ENCODE peak calls at places on chromosomes 16 and 17, in five cellular contexts. X is right atrium auricular region; V is GM12878; D is PC-3; Q is CD4-positive, alpha-beta T cell. A is an unnamed sample.

GRCh38 chr17:77425791-77426641 is 285.2 kb downstream of the SEC14L1 start:
- DNase-seq in X (no peak), V (no peak), D (peak; percentile 72), Q (peak; percentile 63), A (no peak)

GRCh38 chr16:19872935-19873334 is 11.7 kb downstream of the GPRC5B start:
- DNase-seq in X (no peak), V (no peak), D (no peak), Q (no peak), A (no peak)

GRCh38 chr17:17672453-17673368 is 8.5 kb upstream of the RAI1 start:
- DNase-seq in X (no peak), V (no peak), D (peak; percentile 59), Q (no peak), A (no peak)

GRCh38 chr17:28180449-28180848 is 138.0 kb downstream of the NLK start:
- DNase-seq in X (no peak), V (no peak), D (no peak), Q (no peak), A (peak; percentile 34)

GRCh38 chr17:16073845-16074244 is 74.2 kb downstream of the TTC19 start:
- DNase-seq in X (no peak), V (no peak), D (no peak), Q (no peak), A (no peak)

GRCh38 chr17:74547736-74548135 is 1.8 kb upstream of the CD300C start:
- DNase-seq in X (no peak), V (no peak), D (peak; percentile 61), Q (no peak), A (no peak)

GRCh38 chr17:68385490-68386215 is 71.6 kb downstream of the WIPI1 start:
- DNase-seq in X (no peak), V (no peak), D (no peak), Q (no peak), A (no peak)

GRCh38 chr17:54348234-54348633 is 525.5 kb downstream of the KIF2B start:
- DNase-seq in X (no peak), V (no peak), D (no peak), Q (no peak), A (peak; percentile 54)

GRCh38 chr17:17496189-17497064 is at the start of gene RASD1:
- DNase-seq in X (peak; percentile 93), V (no peak), D (peak; percentile 94), Q (peak; percentile 56), A (peak; percentile 60)

GRCh38 chr16:48622456-48623303 is 12.7 kb upstream of the N4BP1 start:
- DNase-seq in X (peak; percentile 54), V (no peak), D (no peak), Q (no peak), A (no peak)

GRCh38 chr16:74738134-74738541 is 36.5 kb downstream of the FA2H start:
- DNase-seq in X (no peak), V (no peak), D (peak; percentile 77), Q (no peak), A (peak; percentile 52)

GRCh38 chr16:84088695-84089395 is 27.9 kb downstream of the MBTPS1 start:
- DNase-seq in X (no peak), V (peak; percentile 67), D (peak; percentile 8), Q (peak; percentile 56), A (no peak)

GRCh38 chr17:82520041-82520910 is 744 bp downstream of the FOXK2 start:
- DNase-seq in X (no peak), V (no peak), D (peak; percentile 10), Q (no peak), A (no peak)

DNA sequence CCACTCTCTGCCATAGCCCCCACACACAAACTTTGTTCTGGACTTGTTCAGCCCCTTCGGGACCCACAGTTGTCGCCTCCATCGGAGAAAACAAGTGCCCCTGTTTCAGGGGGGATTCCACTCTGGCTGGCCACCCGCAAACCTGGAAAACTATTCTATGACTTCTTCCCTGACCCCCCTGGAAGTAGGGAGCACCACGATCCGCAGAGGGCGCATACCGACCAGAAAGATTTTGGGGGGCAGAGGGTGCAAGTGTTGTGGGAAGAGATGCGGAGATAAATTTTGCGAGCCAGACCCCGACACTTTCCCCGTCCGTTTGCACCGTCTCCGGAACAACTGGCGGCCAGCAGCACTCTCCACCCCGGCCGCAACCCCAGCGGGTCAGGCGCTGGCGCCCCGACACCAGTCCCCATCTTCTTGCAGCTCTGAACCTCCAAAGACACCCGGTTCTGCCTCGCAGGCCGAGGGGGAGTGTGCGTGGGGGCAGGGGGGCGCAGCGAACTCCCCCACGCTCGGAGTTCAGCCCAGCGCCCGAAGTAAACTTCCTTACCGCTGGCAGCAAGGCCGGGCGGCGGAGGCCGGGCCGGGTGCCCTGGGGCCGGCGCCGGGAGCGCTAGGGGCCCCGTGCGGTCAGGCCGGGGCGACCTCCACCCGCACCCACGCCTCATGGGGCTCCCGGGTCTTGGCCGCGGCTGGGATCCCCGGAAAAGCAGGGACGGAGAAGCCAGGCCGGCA is 744 bp downstream of the SALL1 start:
- DNase-seq in X (no peak), V (no peak), D (no peak), Q (no peak), A (no peak)
- H3K27me3 ChIP-seq in X (peaks cover 40% of the 10 kb centered on the region), V (peaks cover 3% of the 10 kb centered on the region), D (no peaks in the 10 kb centered on the region), Q (peaks cover 86% of the 10 kb centered on the region), A (peaks cover 98% of the 10 kb centered on the region)

DNA sequence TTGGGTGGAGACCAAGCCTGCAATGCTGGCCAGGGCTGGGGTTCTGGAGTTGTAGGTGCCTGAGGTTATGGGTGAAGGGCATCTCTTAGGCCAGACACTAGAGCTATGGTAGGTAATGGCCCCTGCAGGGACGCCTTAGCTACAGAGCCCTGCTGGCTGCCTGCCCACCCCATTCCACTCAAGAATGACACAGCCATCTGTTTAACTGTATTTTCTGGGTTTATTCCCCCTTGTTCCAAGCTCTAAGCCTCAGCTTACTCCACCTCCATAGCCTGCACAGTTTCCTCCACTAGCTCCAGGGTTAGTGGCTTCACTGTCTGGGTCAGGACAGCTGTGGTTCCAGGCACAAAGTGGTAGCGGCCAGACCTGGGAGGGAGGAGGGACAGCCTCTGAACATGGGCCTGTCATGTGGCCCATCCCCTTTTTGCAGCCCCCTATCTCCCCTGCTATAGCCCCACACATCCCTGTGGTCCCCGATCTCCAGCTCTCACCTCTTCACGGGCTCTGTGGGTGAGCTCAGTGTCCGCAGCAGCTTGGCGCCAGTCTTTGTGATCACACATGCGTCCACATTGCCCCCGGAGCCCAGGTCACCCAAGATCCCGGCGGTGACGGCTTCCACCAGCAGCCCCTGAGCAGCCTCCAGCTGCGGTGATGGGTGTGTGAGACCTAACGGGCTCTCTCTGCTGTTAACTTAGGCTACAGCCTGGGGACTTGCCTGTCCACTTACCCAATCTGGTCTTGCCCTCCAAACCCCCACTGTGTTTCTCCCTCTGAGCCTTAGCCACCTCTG is 2.1 kb downstream of the PSMB10 start:
- DNase-seq in X (no peak), V (no peak), D (no peak), Q (no peak), A (no peak)
- H3K27ac ChIP-seq in X (peak overlapping the region; percentile 87), V (no peak overlapping the region), D (no peak overlapping the region), Q (peak overlapping the region; percentile 84), A (no peak overlapping the region)

GRCh38 chr17:66860204-66860603 is 25.3 kb downstream of the CACNG5 start:
- DNase-seq in X (no peak), V (no peak), D (no peak), Q (no peak), A (no peak)

GRCh38 chr17:66858182-66859083 is 23.5 kb downstream of the CACNG5 start:
- DNase-seq in X (no peak), V (no peak), D (no peak), Q (no peak), A (no peak)

GRCh38 chr17:66849851-66850580 is 15.1 kb downstream of the CACNG5 start:
- DNase-seq in X (no peak), V (no peak), D (no peak), Q (no peak), A (no peak)

GRCh38 chr17:66850692-66851091 is 15.8 kb downstream of the CACNG5 start:
- DNase-seq in X (no peak), V (no peak), D (no peak), Q (no peak), A (no peak)

DNA sequence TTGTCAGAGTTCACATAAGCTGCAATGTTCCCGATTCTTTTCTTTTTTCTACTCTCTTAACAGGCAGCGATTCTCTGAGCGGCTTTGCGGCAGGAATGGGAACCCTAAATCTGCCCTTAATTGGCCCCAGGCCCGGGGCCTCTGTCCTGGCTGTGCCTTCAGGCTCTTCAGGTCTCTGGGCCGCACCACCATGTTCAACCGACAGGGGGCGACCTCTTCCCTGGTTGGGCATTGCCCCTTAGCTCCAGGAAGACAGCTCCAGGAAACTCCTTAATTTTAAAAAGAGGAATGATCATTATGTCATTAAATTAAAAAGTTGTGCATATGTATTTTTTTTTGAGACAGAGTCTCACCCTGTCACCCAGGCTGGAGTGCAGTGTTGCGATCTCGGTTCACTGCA is 20.3 kb downstream of the CACNG5 start:
- DNase-seq in X (no peak), V (no peak), D (peak; percentile 63), Q (no peak), A (no peak)
- TF ChIP-seq CTCF in X (peak; percentile 21), V (peak; percentile 26), D (peak; percentile 79), Q (peak; percentile 25), A (peak; percentile 49)

DNA sequence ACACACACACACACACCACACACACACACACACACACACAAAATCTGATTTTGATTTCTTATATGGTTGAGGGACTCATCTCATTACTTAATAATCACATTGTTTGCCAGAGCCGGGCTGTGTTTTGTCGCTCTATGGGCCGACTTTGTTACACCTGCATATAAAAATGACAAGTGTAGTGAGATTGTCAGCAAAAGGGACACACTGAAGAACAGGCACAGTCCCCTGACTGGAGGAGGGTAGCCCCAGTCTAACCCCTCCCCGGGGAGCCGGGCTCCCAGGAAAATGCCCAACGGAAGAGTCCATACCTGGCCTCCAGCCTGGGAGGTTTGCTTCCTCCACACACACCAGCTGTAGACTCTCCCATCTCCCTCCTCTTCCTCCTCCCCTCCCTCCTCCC is 221.7 kb downstream of the ENGASE start:
- DNase-seq in X (no peak), V (no peak), D (no peak), Q (no peak), A (no peak)
- H3K27me3 ChIP-seq in X (no peaks in the 10 kb centered on the region), V (peaks cover 3% of the 10 kb centered on the region), D (peaks cover 81% of the 10 kb centered on the region), Q (peaks cover 21% of the 10 kb centered on the region), A (no peaks in the 10 kb centered on the region)

GRCh38 chr17:3888343-3889171 is 4.3 kb downstream of the CAMKK1 start:
- DNase-seq in X (peak; percentile 88), V (no peak), D (peak; percentile 87), Q (no peak), A (peak; percentile 90)
- H3K27ac ChIP-seq in X (peak overlapping the region; percentile 85), V (no peak overlapping the region), D (peak overlapping the region; percentile 81), Q (no peak overlapping the region), A (peak overlapping the region; percentile 64)

GRCh38 chr16:67199011-67199807 is at the start of gene ELMO3:
- DNase-seq in X (no peak), V (no peak), D (no peak), Q (no peak), A (peak; percentile 25)
- TF ChIP-seq CTCF in X (peak; percentile 50), V (no peak), D (no peak), Q (no peak), A (peak; percentile 83)

GRCh38 chr17:14298221-14298994 is 2.5 kb upstream of the HS3ST3B1 start:
- DNase-seq in X (no peak), V (no peak), D (no peak), Q (no peak), A (no peak)
- H3K27me3 ChIP-seq in X (peaks cover 43% of the 10 kb centered on the region), V (peaks cover 7% of the 10 kb centered on the region), D (peaks cover 90% of the 10 kb centered on the region), Q (peaks cover 44% of the 10 kb centered on the region), A (peaks cover 80% of the 10 kb centered on the region)

DNA sequence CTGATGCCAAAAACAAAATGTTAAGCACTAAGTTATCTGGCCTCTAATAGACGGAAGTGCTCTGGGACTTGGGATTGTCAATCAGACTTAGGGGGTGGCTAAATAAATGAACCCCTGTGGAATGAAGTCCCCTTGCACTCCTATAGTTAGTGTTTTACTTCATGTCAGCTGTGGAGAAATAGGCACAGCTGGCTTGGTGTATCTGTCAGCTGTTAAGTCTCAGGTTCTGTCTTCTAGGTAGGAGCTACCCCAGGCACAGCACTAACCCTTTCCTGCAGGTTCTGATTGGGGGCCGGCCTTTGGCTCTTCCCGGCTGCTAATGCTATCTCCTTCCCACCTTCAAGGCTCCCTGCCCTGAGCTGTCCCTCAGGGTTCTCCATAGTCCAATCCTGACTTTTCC is 410.6 kb downstream of the UTP18 start:
- DNase-seq in X (no peak), V (no peak), D (no peak), Q (no peak), A (no peak)
- H3K27ac ChIP-seq in X (no peak overlapping the region), V (no peak overlapping the region), D (no peak overlapping the region), Q (no peak overlapping the region), A (no peak overlapping the region)